ENCODE peak calls at places on chromosomes 2 and 18, in seven cellular contexts. F, Z, N, G, U, O and L are unnamed samples.

GRCh38 chr2:9971105-9971818 is 19.8 kb downstream of the GRHL1 start:
- DNase-seq in F (peak), Z (no peak), N (no peak), G (no peak), U (no peak), O (peak), L (no peak)

GRCh38 chr2:64135421-64135820 is 8.8 kb downstream of the PELI1 start:
- DNase-seq in F (no peak), Z (no peak), N (no peak), G (no peak), U (no peak), O (no peak), L (no peak)

GRCh38 chr2:37205689-37206341 is 9.5 kb downstream of the CEBPZOS start:
- DNase-seq in F (no peak), Z (no peak), N (peak), G (no peak), U (no peak), O (no peak), L (peak)

GRCh38 chr2:40373093-40373492 is 78.8 kb downstream of the SLC8A1 start:
- DNase-seq in F (no peak), Z (no peak), N (no peak), G (no peak), U (no peak), O (no peak), L (no peak)

GRCh38 chr18:8858888-8859511 is 153.6 kb downstream of the MTCL1 start:
- DNase-seq in F (peak), Z (no peak), N (no peak), G (peak), U (no peak), O (peak), L (peak)

GRCh38 chr2:101818531-101819451 is 121.3 kb downstream of the MAP4K4 start:
- DNase-seq in F (peak), Z (no peak), N (no peak), G (peak), U (no peak), O (peak), L (no peak)

GRCh38 chr2:238444242-238444641 is 17.5 kb downstream of the ASB1 start:
- DNase-seq in F (no peak), Z (no peak), N (no peak), G (no peak), U (no peak), O (no peak), L (no peak)

GRCh38 chr18:78518805-78519204 is 460.8 kb upstream of the SALL3 start:
- DNase-seq in F (no peak), Z (no peak), N (peak), G (no peak), U (no peak), O (no peak), L (no peak)

GRCh38 chr2:43605079-43605655 is 9.3 kb upstream of the THADA start:
- DNase-seq in F (peak), Z (peak), N (peak), G (peak), U (no peak), O (peak), L (peak)

GRCh38 chr2:41937464-41937861 is 110.4 kb upstream of the PKDCC start:
- DNase-seq in F (peak), Z (no peak), N (peak), G (peak), U (peak), O (no peak), L (peak)

GRCh38 chr2:30150786-30151185 is 4.0 kb downstream of the YPEL5 start:
- DNase-seq in F (no peak), Z (no peak), N (no peak), G (no peak), U (no peak), O (peak), L (no peak)

GRCh38 chr2:236776695-236777251 is 207.1 kb downstream of the ACKR3 start:
- DNase-seq in F (peak), Z (no peak), N (no peak), G (peak), U (no peak), O (peak), L (no peak)

GRCh38 chr2:53600835-53601234 is 166.8 kb upstream of the CHAC2 start:
- DNase-seq in F (no peak), Z (no peak), N (no peak), G (no peak), U (no peak), O (no peak), L (no peak)

GRCh38 chr2:13919981-13920382 is 712.5 kb upstream of the LRATD1 start:
- DNase-seq in F (no peak), Z (no peak), N (no peak), G (no peak), U (no peak), O (peak), L (peak)

GRCh38 chr2:223469270-223470057 is 132.7 kb downstream of the SCG2 start:
- DNase-seq in F (peak), Z (no peak), N (no peak), G (peak), U (no peak), O (peak), L (peak)

GRCh38 chr2:64204006-64204632 is 59.9 kb upstream of the PELI1 start:
- DNase-seq in F (peak), Z (no peak), N (peak), G (peak), U (no peak), O (peak), L (no peak)

GRCh38 chr2:105391058-105391627 is 7.7 kb downstream of the FHL2 start:
- DNase-seq in F (peak), Z (no peak), N (no peak), G (peak), U (no peak), O (peak), L (no peak)

GRCh38 chr2:129708221-129708967 is 271.1 kb upstream of the RAB6C start:
- DNase-seq in F (no peak), Z (no peak), N (no peak), G (no peak), U (peak), O (no peak), L (no peak)

GRCh38 chr2:175432021-175432420 is 250.5 kb upstream of the ATP5MC3 start:
- DNase-seq in F (no peak), Z (no peak), N (no peak), G (no peak), U (no peak), O (no peak), L (no peak)

GRCh38 chr2:3667151-3667631 is 9.2 kb downstream of the ALLC start:
- DNase-seq in F (peak), Z (no peak), N (no peak), G (no peak), U (peak), O (no peak), L (no peak)

GRCh38 chr2:140654565-140654964 is 1476.3 kb downstream of the LRP1B start:
- DNase-seq in F (peak), Z (no peak), N (no peak), G (no peak), U (no peak), O (no peak), L (no peak)

GRCh38 chr2:78011251-78011650 is 489.1 kb upstream of the LRRTM4 start:
- DNase-seq in F (no peak), Z (no peak), N (no peak), G (no peak), U (no peak), O (no peak), L (no peak)

GRCh38 chr2:240835528-240835927 is 15.5 kb upstream of the KIF1A start:
- DNase-seq in F (no peak), Z (no peak), N (no peak), G (no peak), U (no peak), O (no peak), L (no peak)

GRCh38 chr2:146388757-146389156 is 1456.1 kb upstream of the ACVR2A start:
- DNase-seq in F (no peak), Z (no peak), N (no peak), G (peak), U (no peak), O (no peak), L (no peak)

GRCh38 chr2:200703132-200703925 is 108.4 kb upstream of the BZW1 start:
- DNase-seq in F (peak), Z (peak), N (no peak), G (peak), U (no peak), O (peak), L (peak)

GRCh38 chr2:176085861-176086771 is 2.4 kb upstream of the EVX2 start:
- DNase-seq in F (peak), Z (no peak), N (peak), G (no peak), U (peak), O (peak), L (peak)

GRCh38 chr2:216126943-216127342 is 17.8 kb downstream of the XRCC5 start:
- DNase-seq in F (no peak), Z (no peak), N (no peak), G (no peak), U (no peak), O (no peak), L (no peak)

GRCh38 chr2:111054791-111055627 is 65.7 kb upstream of the BCL2L11 start:
- DNase-seq in F (no peak), Z (peak), N (no peak), G (no peak), U (peak), O (peak), L (no peak)

GRCh38 chr2:119104414-119104813 is 54.1 kb downstream of the C1QL2 start:
- DNase-seq in F (no peak), Z (no peak), N (no peak), G (no peak), U (no peak), O (no peak), L (no peak)

GRCh38 chr2:217437289-217437688 is 565.5 kb downstream of the TNS1 start:
- DNase-seq in F (no peak), Z (no peak), N (no peak), G (no peak), U (no peak), O (no peak), L (no peak)

GRCh38 chr2:47299555-47299954 is 103.4 kb upstream of the MSH2 start:
- DNase-seq in F (peak), Z (no peak), N (no peak), G (peak), U (no peak), O (peak), L (peak)

GRCh38 chr2:2098458-2099167 is 232.5 kb downstream of the MYT1L start:
- DNase-seq in F (no peak), Z (no peak), N (no peak), G (no peak), U (no peak), O (no peak), L (peak)

DNA sequence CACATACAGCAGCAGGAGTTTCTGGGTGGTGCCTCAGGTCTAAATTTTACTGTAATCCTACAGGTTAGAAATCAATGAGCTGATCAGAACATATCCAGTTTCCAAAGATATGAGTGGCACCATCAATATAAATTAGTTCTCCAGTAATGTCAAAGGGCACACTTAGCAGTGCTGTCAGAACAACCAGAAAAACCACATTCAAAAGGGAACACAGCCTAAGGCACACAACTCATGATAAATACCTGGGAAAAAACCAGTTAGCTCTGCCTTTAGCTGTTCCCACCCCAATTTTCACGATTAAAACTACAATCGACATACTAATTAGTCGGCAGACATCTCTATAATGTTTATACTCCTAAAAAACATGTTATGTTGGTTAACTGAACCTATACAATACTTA is 31.5 kb downstream of the ATP8B1 start:
- DNase-seq in F (no peak), Z (no peak), N (no peak), G (no peak), U (no peak), O (peak), L (no peak)
- H2AK5ac ChIP-seq in F (no peak), Z (no peak), N (no peak), G (no peak), U (no peak), O (no peak), L (no peak)

GRCh38 chr2:127584516-127585033 is 49.1 kb downstream of the MYO7B start:
- DNase-seq in F (no peak), Z (no peak), N (no peak), G (no peak), U (peak), O (no peak), L (no peak)
- H2AK5ac ChIP-seq in F (no peak), Z (no peak), N (no peak), G (no peak), U (no peak), O (no peak), L (no peak)

GRCh38 chr2:172207916-172208315 is 105.2 kb upstream of the DLX2 start:
- DNase-seq in F (peak), Z (no peak), N (no peak), G (no peak), U (no peak), O (peak), L (no peak)
- H2AK5ac ChIP-seq in F (no peak), Z (no peak), N (no peak), G (no peak), U (no peak), O (no peak), L (no peak)

DNA sequence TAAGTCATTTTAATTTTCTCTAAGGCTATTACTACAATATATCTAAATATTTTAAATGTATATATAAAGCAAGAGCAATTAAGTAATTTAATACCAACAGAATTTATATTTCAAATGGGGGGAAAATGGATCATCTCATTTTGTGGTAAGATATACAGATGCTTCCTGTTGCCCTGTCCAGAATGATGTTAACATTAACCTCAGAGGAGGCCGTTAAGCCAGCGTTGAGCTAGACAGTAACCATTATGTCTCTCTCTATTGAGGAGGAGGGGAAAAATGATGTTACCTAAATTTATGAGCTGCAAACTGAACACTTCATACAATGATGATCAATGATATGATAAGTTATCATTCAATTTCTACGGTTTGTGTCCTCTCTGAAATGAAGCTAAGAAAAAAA is 10.0 kb upstream of the INO80D start:
- DNase-seq in F (peak), Z (no peak), N (no peak), G (no peak), U (no peak), O (no peak), L (no peak)
- H2AK5ac ChIP-seq in F (no peak), Z (no peak), N (no peak), G (no peak), U (no peak), O (no peak), L (no peak)